ENCODE peak calls at places on chromosome 1, in four cellular contexts. One of them, this sample, is unnamed.

GRCh38 chr1:197144570-197145325 is 1.7 kb downstream of the ASPM start:
- DNase-seq in K562: peak; percentile 12
- DNase-seq in GM12878: no peak
- DNase-seq in HL-60: no peak
- DNase-seq in this sample: no peak

GRCh38 chr1:24986372-24986979 is 56.4 kb upstream of the RUNX3 start:
- DNase-seq in HL-60: no peak
- DNase-seq in GM12878: no peak
- DNase-seq in K562: no peak
- DNase-seq in this sample: no peak

GRCh38 chr1:58162952-58163550 is 383.5 kb downstream of the OMA1 start:
- DNase-seq in GM12878: no peak
- DNase-seq in K562: peak; percentile 30
- DNase-seq in HL-60: peak; percentile 1
- DNase-seq in this sample: no peak

GRCh38 chr1:201111672-201112071 is 554 bp downstream of the CACNA1S start:
- DNase-seq in HL-60: no peak
- DNase-seq in GM12878: no peak
- DNase-seq in K562: no peak
- DNase-seq in this sample: no peak

GRCh38 chr1:161838362-161838761 is 72.2 kb downstream of the ATF6 start:
- DNase-seq in GM12878: no peak
- DNase-seq in HL-60: no peak
- DNase-seq in K562: no peak
- DNase-seq in this sample: no peak

GRCh38 chr1:16013908-16014258 is 4.0 kb downstream of the HSPB7 start:
- DNase-seq in HL-60: no peak
- DNase-seq in K562: no peak
- DNase-seq in GM12878: no peak
- DNase-seq in this sample: no peak

GRCh38 chr1:153866045-153866850 is 56.5 kb downstream of the GATAD2B start:
- DNase-seq in HL-60: no peak
- DNase-seq in K562: no peak
- DNase-seq in GM12878: no peak
- DNase-seq in this sample: no peak

GRCh38 chr1:16983649-16984048 is 3.2 kb upstream of the MFAP2 start:
- DNase-seq in HL-60: no peak
- DNase-seq in K562: no peak
- DNase-seq in GM12878: no peak
- DNase-seq in this sample: no peak

GRCh38 chr1:182633657-182634281 is 29.6 kb upstream of the RGS16 start:
- DNase-seq in HL-60: no peak
- DNase-seq in GM12878: no peak
- DNase-seq in K562: no peak
- DNase-seq in this sample: no peak

GRCh38 chr1:184867866-184868585 is 106.3 kb downstream of the NIBAN1 start:
- DNase-seq in GM12878: no peak
- DNase-seq in K562: no peak
- DNase-seq in HL-60: peak; percentile 40
- DNase-seq in this sample: no peak

GRCh38 chr1:19272064-19272463 is 16.5 kb downstream of the AKR7A3 start:
- DNase-seq in GM12878: no peak
- DNase-seq in HL-60: no peak
- DNase-seq in K562: no peak
- DNase-seq in this sample: no peak

GRCh38 chr1:39173119-39173994 is 31.1 kb upstream of the MACF1 start:
- DNase-seq in K562: no peak
- DNase-seq in HL-60: no peak
- DNase-seq in GM12878: no peak
- DNase-seq in this sample: no peak

GRCh38 chr1:224058303-224058702 is 55.6 kb upstream of the FBXO28 start:
- DNase-seq in K562: no peak
- DNase-seq in GM12878: no peak
- DNase-seq in HL-60: no peak
- DNase-seq in this sample: no peak

GRCh38 chr1:63920154-63921117 is 146.6 kb downstream of the ROR1 start:
- DNase-seq in GM12878: no peak
- DNase-seq in HL-60: no peak
- DNase-seq in K562: no peak
- DNase-seq in this sample: no peak

GRCh38 chr1:117590273-117590925 is 15.4 kb upstream of the TENT5C start:
- DNase-seq in HL-60: no peak
- DNase-seq in K562: no peak
- DNase-seq in GM12878: no peak
- DNase-seq in this sample: no peak

GRCh38 chr1:2786329-2787162 is 14.9 kb downstream of the TTC34 start:
- DNase-seq in GM12878: no peak
- DNase-seq in HL-60: no peak
- DNase-seq in K562: peak; percentile 64
- DNase-seq in this sample: peak; percentile 81

GRCh38 chr1:198496216-198497143 is 44.0 kb downstream of the ATP6V1G3 start:
- DNase-seq in HL-60: no peak
- DNase-seq in K562: no peak
- DNase-seq in GM12878: no peak
- DNase-seq in this sample: no peak

GRCh38 chr1:24905979-24906720 is 23.9 kb downstream of the RUNX3 start:
- DNase-seq in HL-60: no peak
- DNase-seq in K562: no peak
- DNase-seq in GM12878: no peak
- DNase-seq in this sample: no peak

GRCh38 chr1:12121212-12122000 is 45.4 kb upstream of the TNFRSF1B start:
- DNase-seq in K562: no peak
- DNase-seq in HL-60: no peak
- DNase-seq in GM12878: no peak
- DNase-seq in this sample: no peak

GRCh38 chr1:176567190-176567794 is 104.3 kb downstream of the PAPPA2 start:
- DNase-seq in GM12878: no peak
- DNase-seq in HL-60: no peak
- DNase-seq in K562: no peak
- DNase-seq in this sample: no peak

GRCh38 chr1:59422921-59423575 is 126.2 kb downstream of the FGGY start:
- DNase-seq in HL-60: no peak
- DNase-seq in K562: no peak
- DNase-seq in GM12878: no peak
- DNase-seq in this sample: no peak

GRCh38 chr1:61083799-61084385 is 1.5 kb downstream of the NFIA start:
- DNase-seq in HL-60: no peak
- DNase-seq in K562: peak; percentile 44
- DNase-seq in GM12878: no peak
- DNase-seq in this sample: no peak

GRCh38 chr1:177069489-177069888 is 95.0 kb downstream of the ASTN1 start:
- DNase-seq in K562: no peak
- DNase-seq in HL-60: no peak
- DNase-seq in GM12878: no peak
- DNase-seq in this sample: no peak

GRCh38 chr1:205450448-205450847 is 5.4 kb downstream of the BLACAT1 start:
- DNase-seq in HL-60: no peak
- DNase-seq in K562: no peak
- DNase-seq in GM12878: no peak
- DNase-seq in this sample: no peak

GRCh38 chr1:201539561-201540404 is 856 bp downstream of the NAV1 start:
- DNase-seq in K562: peak; percentile 44
- DNase-seq in GM12878: no peak
- DNase-seq in HL-60: no peak
- DNase-seq in this sample: no peak

GRCh38 chr1:19011832-19012231 is 55.4 kb upstream of the IFFO2 start:
- DNase-seq in HL-60: no peak
- DNase-seq in GM12878: no peak
- DNase-seq in K562: no peak
- DNase-seq in this sample: no peak

DNA sequence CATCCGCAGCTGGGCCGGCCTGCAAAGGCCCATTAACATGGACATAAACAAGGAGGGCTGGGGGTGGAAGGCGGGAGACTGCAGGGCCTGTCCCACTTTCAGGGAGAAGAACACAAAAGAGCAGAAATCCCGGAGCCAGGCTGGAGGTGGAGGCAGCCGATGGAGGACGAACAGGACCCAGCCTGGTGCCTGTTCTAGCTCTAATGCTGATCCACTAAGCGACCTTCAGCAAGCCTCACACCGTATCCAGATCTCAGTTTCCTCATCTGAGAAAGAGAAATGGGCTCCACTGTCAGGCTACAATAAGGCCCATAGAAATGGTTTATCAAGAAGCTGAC is 118.4 kb downstream of the GLIS1 start:
- DNase-seq in GM12878: no peak
- DNase-seq in HL-60: no peak
- DNase-seq in K562: no peak
- DNase-seq in this sample: no peak
- TF ChIP-seq SPI1 in GM12878: no peak
- TF ChIP-seq SPI1 in HL-60: no peak
- TF ChIP-seq SPI1 in K562: no peak
- TF ChIP-seq SPI1 in this sample: no peak

GRCh38 chr1:145936247-145936646 is 9.0 kb upstream of the RBM8A start:
- DNase-seq in K562: no peak
- DNase-seq in GM12878: no peak
- DNase-seq in HL-60: no peak
- DNase-seq in this sample: no peak
- TF ChIP-seq SPI1 in K562: no peak
- TF ChIP-seq SPI1 in GM12878: no peak
- TF ChIP-seq SPI1 in HL-60: no peak
- TF ChIP-seq SPI1 in this sample: no peak

GRCh38 chr1:23521588-23521987 is 9.4 kb downstream of the E2F2 start:
- DNase-seq in K562: peak; percentile 78
- DNase-seq in GM12878: no peak
- DNase-seq in HL-60: no peak
- DNase-seq in this sample: no peak

GRCh38 chr1:23525558-23526174 is 5.4 kb downstream of the E2F2 start:
- DNase-seq in GM12878: no peak
- DNase-seq in K562: no peak
- DNase-seq in HL-60: no peak
- DNase-seq in this sample: no peak

GRCh38 chr1:23524163-23524562 is 6.9 kb downstream of the E2F2 start:
- DNase-seq in HL-60: no peak
- DNase-seq in K562: no peak
- DNase-seq in GM12878: no peak
- DNase-seq in this sample: no peak

GRCh38 chr1:23524716-23525401 is 6.2 kb downstream of the E2F2 start:
- DNase-seq in HL-60: no peak
- DNase-seq in GM12878: no peak
- DNase-seq in K562: no peak
- DNase-seq in this sample: no peak

DNA sequence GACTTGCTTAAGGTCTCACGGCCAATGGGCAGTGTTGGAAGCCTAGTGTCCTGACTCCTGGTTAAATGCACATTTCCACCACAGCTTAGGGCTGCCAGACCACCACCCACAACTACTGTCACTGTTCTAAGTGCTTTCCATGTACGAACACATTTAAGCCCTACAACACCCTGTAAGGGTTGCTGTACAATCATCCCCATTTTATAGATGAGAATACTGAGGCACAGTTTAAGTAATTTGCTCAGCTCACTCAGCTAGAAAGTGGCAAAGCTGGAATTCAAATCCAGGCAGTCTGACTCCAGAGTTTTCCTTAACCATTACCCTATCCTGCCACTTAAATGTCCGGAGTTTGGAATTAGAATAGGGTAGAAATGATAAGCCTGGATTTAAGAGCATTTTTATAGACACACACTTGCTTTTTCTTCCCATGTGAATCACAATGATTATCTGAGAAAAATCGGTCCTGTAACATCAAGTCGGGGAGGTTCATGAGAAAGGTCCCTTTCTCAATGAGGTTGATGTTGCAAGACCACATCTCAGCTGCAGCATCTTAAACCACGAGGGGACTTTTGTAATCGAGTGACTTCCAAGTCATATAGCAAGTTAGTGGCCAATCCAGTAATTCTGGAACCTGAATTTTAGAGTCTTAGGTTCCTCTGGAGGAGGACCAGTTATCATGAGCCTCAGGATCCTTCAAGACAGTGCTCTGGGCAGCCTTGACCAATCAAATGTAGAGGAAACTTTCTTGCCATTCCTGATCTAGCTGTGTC is 8.6 kb downstream of the E2F2 start:
- DNase-seq in K562: no peak
- DNase-seq in GM12878: no peak
- DNase-seq in HL-60: no peak
- DNase-seq in this sample: no peak
- TF ChIP-seq SPI1 in K562: no peak
- TF ChIP-seq SPI1 in GM12878: no peak
- TF ChIP-seq SPI1 in HL-60: no peak
- TF ChIP-seq SPI1 in this sample: no peak

DNA sequence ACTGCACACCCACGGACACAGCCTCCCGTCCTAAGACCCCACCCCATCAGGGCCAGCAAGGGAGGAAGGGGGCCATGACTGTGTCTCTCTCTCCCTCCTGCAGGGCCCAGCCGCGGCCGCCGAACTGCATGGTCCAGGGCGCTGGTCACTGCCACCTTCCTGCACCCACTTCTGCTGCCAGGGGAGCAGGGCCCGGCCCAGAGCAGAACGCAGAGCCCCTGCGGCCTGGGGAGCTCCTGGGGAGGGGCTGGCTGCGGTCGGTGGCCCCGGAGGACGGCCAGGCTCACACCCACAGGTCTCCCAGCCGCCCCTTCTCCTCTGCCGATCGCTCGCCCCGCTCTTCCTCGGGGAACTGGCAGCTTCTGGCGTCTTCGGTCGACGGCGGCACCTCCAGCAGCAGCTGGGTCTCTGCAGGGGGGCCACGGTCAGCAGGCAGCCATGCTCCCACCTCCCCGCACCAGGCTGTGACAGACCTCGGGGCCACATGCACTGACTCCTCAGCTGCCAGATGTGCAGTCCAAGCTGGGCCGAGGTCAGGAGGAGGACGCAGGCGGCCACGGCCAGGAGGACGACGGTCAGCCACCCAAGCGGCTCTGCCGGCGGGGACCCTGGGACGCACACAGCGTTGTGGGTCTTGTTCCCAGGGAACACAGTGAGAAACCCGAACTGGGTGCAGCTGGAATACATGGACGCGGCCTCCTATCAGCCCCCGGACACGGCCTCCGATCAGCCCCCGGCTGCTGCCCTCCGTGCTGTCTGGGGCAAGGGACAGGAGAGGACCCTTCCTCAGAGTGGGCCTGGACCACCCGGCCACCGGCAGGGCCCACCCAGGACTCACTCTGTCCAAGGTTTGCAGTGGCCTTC is 2.6 kb downstream of the TNFRSF18 start:
- DNase-seq in GM12878: no peak
- DNase-seq in K562: no peak
- DNase-seq in HL-60: no peak
- DNase-seq in this sample: no peak
- TF ChIP-seq SPI1 in GM12878: no peak
- TF ChIP-seq SPI1 in K562: no peak
- TF ChIP-seq SPI1 in HL-60: no peak
- TF ChIP-seq SPI1 in this sample: no peak

GRCh38 chr1:21264913-21265312 is 25.4 kb downstream of the ECE1 start:
- DNase-seq in GM12878: no peak
- DNase-seq in K562: no peak
- DNase-seq in HL-60: no peak
- DNase-seq in this sample: no peak

GRCh38 chr1:21262282-21263051 is 27.8 kb downstream of the ECE1 start:
- DNase-seq in K562: peak; percentile 53
- DNase-seq in GM12878: no peak
- DNase-seq in HL-60: no peak
- DNase-seq in this sample: no peak

GRCh38 chr1:21263052-21263429 is 27.2 kb downstream of the ECE1 start:
- DNase-seq in K562: no peak
- DNase-seq in GM12878: no peak
- DNase-seq in HL-60: no peak
- DNase-seq in this sample: no peak

GRCh38 chr1:21265644-21266043 is 24.6 kb downstream of the ECE1 start:
- DNase-seq in HL-60: no peak
- DNase-seq in K562: no peak
- DNase-seq in GM12878: no peak
- DNase-seq in this sample: no peak

GRCh38 chr1:21263653-21264225 is 26.5 kb downstream of the ECE1 start:
- DNase-seq in HL-60: no peak
- DNase-seq in K562: no peak
- DNase-seq in GM12878: no peak
- DNase-seq in this sample: no peak
- TF ChIP-seq SPI1 in HL-60: no peak
- TF ChIP-seq SPI1 in K562: no peak
- TF ChIP-seq SPI1 in GM12878: no peak
- TF ChIP-seq SPI1 in this sample: no peak